ENCODE peak calls at places on chromosomes 3 and 15, in five cellular contexts. One of them, this sample, is unnamed.
A peak's percentile ranks its signal among the peaks of the same experiment; 100 is the strongest.

GRCh38 chr3:43733459-43734384 is 43.0 kb downstream of the ABHD5 start:
- DNase-seq in CD4-positive, alpha-beta memory T cell: no peak
- DNase-seq in GM23248: peak; percentile 90
- DNase-seq in SK-N-MC: no peak
- DNase-seq in body of pancreas: peak; percentile 37
- DNase-seq in this sample: no peak

GRCh38 chr15:76060098-76060989 is 559 bp downstream of the TMEM266 start:
- DNase-seq in CD4-positive, alpha-beta memory T cell: peak; percentile 71
- DNase-seq in GM23248: no peak
- DNase-seq in SK-N-MC: no peak
- DNase-seq in body of pancreas: no peak
- DNase-seq in this sample: no peak

GRCh38 chr15:51806123-51806522 is 23.3 kb upstream of the TMOD3 start:
- DNase-seq in CD4-positive, alpha-beta memory T cell: no peak
- DNase-seq in GM23248: no peak
- DNase-seq in SK-N-MC: no peak
- DNase-seq in body of pancreas: no peak
- DNase-seq in this sample: no peak

GRCh38 chr15:80758130-80758529 is 21.0 kb upstream of the CEMIP start:
- DNase-seq in CD4-positive, alpha-beta memory T cell: no peak
- DNase-seq in GM23248: no peak
- DNase-seq in SK-N-MC: no peak
- DNase-seq in body of pancreas: no peak
- DNase-seq in this sample: no peak

GRCh38 chr3:33779751-33780150 is 18.7 kb upstream of the PDCD6IP start:
- DNase-seq in CD4-positive, alpha-beta memory T cell: no peak
- DNase-seq in GM23248: no peak
- DNase-seq in SK-N-MC: no peak
- DNase-seq in body of pancreas: no peak
- DNase-seq in this sample: no peak

GRCh38 chr15:98800437-98801233 is 152.3 kb downstream of the IGF1R start:
- DNase-seq in CD4-positive, alpha-beta memory T cell: no peak
- DNase-seq in GM23248: peak; percentile 88
- DNase-seq in SK-N-MC: peak; percentile 56
- DNase-seq in body of pancreas: peak; percentile 59
- DNase-seq in this sample: no peak

GRCh38 chr3:110178965-110179364 is 841.6 kb upstream of the DPPA4 start:
- DNase-seq in CD4-positive, alpha-beta memory T cell: no peak
- DNase-seq in GM23248: peak; percentile 55
- DNase-seq in SK-N-MC: no peak
- DNase-seq in body of pancreas: no peak
- DNase-seq in this sample: no peak

GRCh38 chr3:129695203-129695602 is 88.7 kb upstream of the PLXND1 start:
- DNase-seq in CD4-positive, alpha-beta memory T cell: no peak
- DNase-seq in GM23248: peak; percentile 77
- DNase-seq in SK-N-MC: no peak
- DNase-seq in body of pancreas: no peak
- DNase-seq in this sample: no peak

GRCh38 chr15:48631191-48631770 is 14.2 kb downstream of the FBN1 start:
- DNase-seq in CD4-positive, alpha-beta memory T cell: no peak
- DNase-seq in GM23248: peak; percentile 76
- DNase-seq in SK-N-MC: no peak
- DNase-seq in body of pancreas: no peak
- DNase-seq in this sample: no peak

GRCh38 chr3:128620268-128620691 is 30.3 kb downstream of the RPN1 start:
- DNase-seq in CD4-positive, alpha-beta memory T cell: no peak
- DNase-seq in GM23248: peak; percentile 22
- DNase-seq in SK-N-MC: no peak
- DNase-seq in body of pancreas: no peak
- DNase-seq in this sample: no peak

GRCh38 chr15:53843869-53844569 is 84.6 kb upstream of the WDR72 start:
- DNase-seq in CD4-positive, alpha-beta memory T cell: no peak
- DNase-seq in GM23248: no peak
- DNase-seq in SK-N-MC: no peak
- DNase-seq in body of pancreas: no peak
- DNase-seq in this sample: no peak

GRCh38 chr3:169002689-169003088 is 660.8 kb downstream of the MECOM start:
- DNase-seq in CD4-positive, alpha-beta memory T cell: no peak
- DNase-seq in GM23248: no peak
- DNase-seq in SK-N-MC: no peak
- DNase-seq in body of pancreas: no peak
- DNase-seq in this sample: no peak

GRCh38 chr3:123660900-123661299 is 76.0 kb upstream of the HACD2 start:
- DNase-seq in CD4-positive, alpha-beta memory T cell: no peak
- DNase-seq in GM23248: peak; percentile 95
- DNase-seq in SK-N-MC: no peak
- DNase-seq in body of pancreas: peak; percentile 88
- DNase-seq in this sample: peak; percentile 91

GRCh38 chr15:56325186-56325585 is 40.0 kb upstream of the TEX9 start:
- DNase-seq in CD4-positive, alpha-beta memory T cell: no peak
- DNase-seq in GM23248: peak; percentile 70
- DNase-seq in SK-N-MC: no peak
- DNase-seq in body of pancreas: no peak
- DNase-seq in this sample: no peak

GRCh38 chr15:48466825-48467224 is 135.6 kb downstream of the DUT start:
- DNase-seq in CD4-positive, alpha-beta memory T cell: no peak
- DNase-seq in GM23248: no peak
- DNase-seq in SK-N-MC: no peak
- DNase-seq in body of pancreas: no peak
- DNase-seq in this sample: no peak

GRCh38 chr3:193680220-193680619 is 87.2 kb downstream of the OPA1 start:
- DNase-seq in CD4-positive, alpha-beta memory T cell: no peak
- DNase-seq in GM23248: peak; percentile 16
- DNase-seq in SK-N-MC: no peak
- DNase-seq in body of pancreas: no peak
- DNase-seq in this sample: no peak

GRCh38 chr3:36700537-36701248 is 63.7 kb downstream of the DCLK3 start:
- DNase-seq in CD4-positive, alpha-beta memory T cell: no peak
- DNase-seq in GM23248: peak; percentile 89
- DNase-seq in SK-N-MC: no peak
- DNase-seq in body of pancreas: peak; percentile 41
- DNase-seq in this sample: peak; percentile 58

GRCh38 chr3:191238321-191238817 is 39.3 kb downstream of the OSTN start:
- DNase-seq in CD4-positive, alpha-beta memory T cell: no peak
- DNase-seq in GM23248: peak; percentile 59
- DNase-seq in SK-N-MC: no peak
- DNase-seq in body of pancreas: no peak
- DNase-seq in this sample: no peak

GRCh38 chr3:192215-192929 is 4.2 kb upstream of the CHL1 start:
- DNase-seq in CD4-positive, alpha-beta memory T cell: no peak
- DNase-seq in GM23248: no peak
- DNase-seq in SK-N-MC: no peak
- DNase-seq in body of pancreas: no peak
- DNase-seq in this sample: no peak

GRCh38 chr3:158573714-158574113 is 2.7 kb downstream of the MLF1 start:
- DNase-seq in CD4-positive, alpha-beta memory T cell: no peak
- DNase-seq in GM23248: no peak
- DNase-seq in SK-N-MC: no peak
- DNase-seq in body of pancreas: no peak
- DNase-seq in this sample: no peak

GRCh38 chr3:15845475-15845874 is 47.7 kb upstream of the ANKRD28 start:
- DNase-seq in CD4-positive, alpha-beta memory T cell: no peak
- DNase-seq in GM23248: no peak
- DNase-seq in SK-N-MC: no peak
- DNase-seq in body of pancreas: no peak
- DNase-seq in this sample: no peak

GRCh38 chr3:117439812-117440211 is 730.2 kb downstream of the TUSC7 start:
- DNase-seq in CD4-positive, alpha-beta memory T cell: no peak
- DNase-seq in GM23248: peak; percentile 31
- DNase-seq in SK-N-MC: no peak
- DNase-seq in body of pancreas: peak; percentile 15
- DNase-seq in this sample: no peak

GRCh38 chr3:100875239-100875638 is 118.0 kb downstream of the ABI3BP start:
- DNase-seq in CD4-positive, alpha-beta memory T cell: no peak
- DNase-seq in GM23248: peak; percentile 76
- DNase-seq in SK-N-MC: no peak
- DNase-seq in body of pancreas: peak; percentile 90
- DNase-seq in this sample: no peak

GRCh38 chr3:112097378-112097777 is 11.2 kb downstream of the C3orf52 start:
- DNase-seq in CD4-positive, alpha-beta memory T cell: no peak
- DNase-seq in GM23248: peak; percentile 98
- DNase-seq in SK-N-MC: no peak
- DNase-seq in body of pancreas: peak; percentile 89
- DNase-seq in this sample: no peak

GRCh38 chr3:112093180-112093522 is 7.0 kb downstream of the C3orf52 start:
- DNase-seq in CD4-positive, alpha-beta memory T cell: no peak
- DNase-seq in GM23248: no peak
- DNase-seq in SK-N-MC: no peak
- DNase-seq in body of pancreas: no peak
- DNase-seq in this sample: no peak

GRCh38 chr3:112090899-112091586 is 4.9 kb downstream of the C3orf52 start:
- DNase-seq in CD4-positive, alpha-beta memory T cell: no peak
- DNase-seq in GM23248: no peak
- DNase-seq in SK-N-MC: no peak
- DNase-seq in body of pancreas: peak; percentile 63
- DNase-seq in this sample: no peak

GRCh38 chr3:112092439-112093179 is 6.4 kb downstream of the C3orf52 start:
- DNase-seq in CD4-positive, alpha-beta memory T cell: no peak
- DNase-seq in GM23248: peak; percentile 31
- DNase-seq in SK-N-MC: no peak
- DNase-seq in body of pancreas: no peak
- DNase-seq in this sample: no peak

DNA sequence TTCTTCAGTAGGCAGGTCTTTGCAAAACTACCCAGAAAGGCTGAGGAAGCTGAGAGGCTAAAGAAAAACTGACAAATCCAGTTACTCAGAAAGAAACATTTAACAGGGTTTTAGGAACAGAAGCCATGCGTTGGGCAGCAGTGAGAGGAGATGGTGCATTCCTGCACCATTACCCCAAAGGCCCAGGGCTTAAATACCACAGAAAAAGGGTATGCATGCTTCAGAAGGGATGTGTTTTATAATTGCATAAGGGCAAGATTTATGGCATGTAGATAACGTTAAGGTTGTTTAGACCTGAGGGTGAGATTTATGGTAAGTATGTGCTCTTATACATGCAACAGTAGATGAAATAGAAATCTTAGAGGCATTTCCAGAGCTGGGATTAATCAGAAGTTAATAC is 10.0 kb downstream of the C3orf52 start:
- DNase-seq in CD4-positive, alpha-beta memory T cell: no peak
- DNase-seq in GM23248: peak; percentile 30
- DNase-seq in SK-N-MC: no peak
- DNase-seq in body of pancreas: no peak
- DNase-seq in this sample: no peak
- H3K27ac ChIP-seq in CD4-positive, alpha-beta memory T cell: no peak overlapping the region
- H3K27ac ChIP-seq in GM23248: no peak overlapping the region
- H3K27ac ChIP-seq in SK-N-MC: no peak overlapping the region
- H3K27ac ChIP-seq in body of pancreas: no peak overlapping the region
- H3K27ac ChIP-seq in this sample: no peak overlapping the region

GRCh38 chr15:63044077-63044644 is 1.6 kb downstream of the TPM1 start:
- DNase-seq in CD4-positive, alpha-beta memory T cell: no peak
- DNase-seq in GM23248: no peak
- DNase-seq in SK-N-MC: no peak
- DNase-seq in body of pancreas: no peak
- DNase-seq in this sample: no peak
- H3K27ac ChIP-seq in CD4-positive, alpha-beta memory T cell: no peak overlapping the region
- H3K27ac ChIP-seq in GM23248: peak overlapping the region; percentile 71
- H3K27ac ChIP-seq in SK-N-MC: no peak overlapping the region
- H3K27ac ChIP-seq in body of pancreas: peak overlapping the region; percentile 93
- H3K27ac ChIP-seq in this sample: no peak overlapping the region

DNA sequence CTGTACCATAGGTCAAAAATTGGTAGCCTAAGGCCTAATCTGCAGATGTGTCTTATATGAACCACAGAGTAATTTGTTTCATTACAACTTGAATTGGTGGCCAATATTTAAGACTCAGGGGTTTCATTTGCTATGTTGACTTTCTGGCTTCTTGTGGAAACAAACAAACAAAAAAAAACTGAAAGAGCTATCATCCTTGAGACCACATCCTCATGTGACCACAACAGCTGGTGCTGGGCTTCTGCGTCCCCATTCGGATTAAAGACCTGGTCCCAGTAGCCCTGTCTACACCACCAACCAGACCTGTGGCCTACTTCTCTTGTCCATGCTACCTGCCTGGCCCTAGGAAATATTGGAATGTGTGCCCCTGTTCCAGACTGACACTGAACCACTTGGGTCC is 61.7 kb downstream of the STRIT1 start:
- DNase-seq in CD4-positive, alpha-beta memory T cell: no peak
- DNase-seq in GM23248: no peak
- DNase-seq in SK-N-MC: no peak
- DNase-seq in body of pancreas: no peak
- DNase-seq in this sample: no peak
- H3K27ac ChIP-seq in CD4-positive, alpha-beta memory T cell: no peak overlapping the region
- H3K27ac ChIP-seq in GM23248: peak overlapping the region; percentile 94
- H3K27ac ChIP-seq in SK-N-MC: no peak overlapping the region
- H3K27ac ChIP-seq in body of pancreas: no peak overlapping the region
- H3K27ac ChIP-seq in this sample: no peak overlapping the region

GRCh38 chr15:70788114-70789049 is 25.0 kb upstream of the UACA start:
- DNase-seq in CD4-positive, alpha-beta memory T cell: no peak
- DNase-seq in GM23248: peak; percentile 64
- DNase-seq in SK-N-MC: no peak
- DNase-seq in body of pancreas: no peak
- DNase-seq in this sample: no peak
- H3K27ac ChIP-seq in CD4-positive, alpha-beta memory T cell: no peak overlapping the region
- H3K27ac ChIP-seq in GM23248: peak overlapping the region; percentile 55
- H3K27ac ChIP-seq in SK-N-MC: no peak overlapping the region
- H3K27ac ChIP-seq in body of pancreas: no peak overlapping the region
- H3K27ac ChIP-seq in this sample: no peak overlapping the region

DNA sequence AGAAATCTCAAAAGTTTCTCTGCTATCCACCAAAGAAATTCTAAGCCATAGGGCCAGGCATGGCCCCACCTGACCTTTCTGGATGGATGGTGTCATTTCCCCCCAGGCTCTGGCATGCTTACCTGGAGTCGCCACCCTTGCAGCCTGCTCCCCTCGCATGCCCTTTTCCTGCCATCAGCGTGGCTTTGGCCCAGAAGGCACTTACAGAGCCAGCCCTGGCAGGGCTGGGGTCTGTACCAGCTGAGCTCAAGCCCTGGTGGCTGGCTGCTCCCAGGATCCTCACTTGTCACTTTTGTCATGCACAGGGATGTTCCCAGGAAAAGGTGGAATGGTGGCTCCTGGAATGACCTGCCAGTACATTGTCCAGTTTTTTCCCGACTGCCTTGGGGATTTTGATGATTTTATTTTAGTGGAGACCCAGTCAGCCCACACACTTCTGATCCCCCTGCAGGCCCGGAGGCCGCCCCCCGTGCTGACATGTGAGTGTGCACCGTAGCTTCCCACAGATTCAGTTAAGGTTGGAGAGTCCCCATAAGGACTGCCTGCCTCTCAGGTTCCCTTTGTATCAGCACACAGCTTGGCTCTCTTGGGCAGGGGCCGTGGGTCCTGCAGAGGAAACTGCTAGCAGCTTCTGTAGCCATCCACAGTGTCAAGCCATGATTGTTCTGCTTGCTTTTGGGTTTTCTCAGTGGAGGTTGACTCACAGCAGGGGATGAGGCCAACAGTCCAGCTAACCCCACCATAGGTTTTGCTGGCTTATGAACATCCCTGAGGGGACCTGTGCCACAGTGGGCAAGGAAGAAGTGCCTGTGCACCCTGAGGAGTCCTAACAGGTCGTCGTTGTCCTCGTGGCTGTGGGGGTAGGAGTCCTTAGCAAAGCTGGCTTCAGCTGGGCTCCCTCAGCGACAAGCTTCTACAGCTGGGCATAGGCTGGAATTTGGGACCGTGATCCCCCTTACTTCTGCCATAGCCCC is 46.2 kb downstream of the DLEC1 start:
- DNase-seq in CD4-positive, alpha-beta memory T cell: peak; percentile 63
- DNase-seq in GM23248: peak; percentile 15
- DNase-seq in SK-N-MC: no peak
- DNase-seq in body of pancreas: no peak
- DNase-seq in this sample: no peak
- H3K27ac ChIP-seq in CD4-positive, alpha-beta memory T cell: no peak overlapping the region
- H3K27ac ChIP-seq in GM23248: no peak overlapping the region
- H3K27ac ChIP-seq in SK-N-MC: no peak overlapping the region
- H3K27ac ChIP-seq in body of pancreas: no peak overlapping the region
- H3K27ac ChIP-seq in this sample: no peak overlapping the region

This sample was measured in lower lobe of right lung.